ENCODE peak calls at places on chromosomes 3 and 15, in ten cellular contexts. X is non-pigmented ciliary epithelial cell; O is mesothelial cell of epicardium; S is GM23248; P is SK-N-DZ; M is Right ventricle myocardium superior; Y is amniotic stem cell; G is stimulated activated CD4-positive, alpha-beta T cell treated with anti-CD3 and anti-CD28 coated beads, Interleukin-1b, Interleukin-23, amount 100 ng/mL, for 24 hours; E is retinal pigment epithelial cell; Q is erythroblast. J is an unnamed sample.
A peak's percentile ranks its signal among the peaks of the same experiment; 100 is the strongest.

GRCh38 chr3:72657666-72658065 is 190.6 kb downstream of the SHQ1 start:
- DNase-seq in X (no peak), O (no peak), S (no peak), P (no peak), M (no peak), Y (no peak), G (peak; percentile 35), E (peak; percentile 12), Q (no peak), J (no peak)

GRCh38 chr3:30681276-30682211 is 75.1 kb downstream of the TGFBR2 start:
- DNase-seq in X (no peak), O (no peak), S (peak; percentile 60), P (no peak), M (peak; percentile 71), Y (no peak), G (no peak), E (no peak), Q (no peak), J (no peak)

GRCh38 chr3:126028096-126028495 is 55.8 kb downstream of the SLC41A3 start:
- DNase-seq in X (no peak), O (no peak), S (no peak), P (no peak), M (no peak), Y (no peak), G (no peak), E (no peak), Q (no peak), J (no peak)

GRCh38 chr15:79140846-79141570 is 50.4 kb upstream of the RASGRF1 start:
- DNase-seq in X (no peak), O (no peak), S (no peak), P (no peak), M (no peak), Y (no peak), G (no peak), E (peak; percentile 31), Q (no peak), J (no peak)

GRCh38 chr3:73719413-73719831 is 94.7 kb upstream of the PDZRN3 start:
- DNase-seq in X (no peak), O (no peak), S (peak; percentile 52), P (no peak), M (no peak), Y (no peak), G (no peak), E (no peak), Q (no peak), J (no peak)

GRCh38 chr3:66039590-66039887 is 821 bp upstream of the MAGI1 start:
- DNase-seq in X (no peak), O (no peak), S (peak; percentile 85), P (peak; percentile 27), M (peak; percentile 65), Y (peak; percentile 29), G (no peak), E (no peak), Q (peak; percentile 10), J (no peak)

GRCh38 chr3:43855674-43856299 is 165.0 kb downstream of the ABHD5 start:
- DNase-seq in X (no peak), O (no peak), S (peak; percentile 79), P (peak; percentile 41), M (peak; percentile 54), Y (peak; percentile 26), G (peak; percentile 29), E (no peak), Q (peak; percentile 66), J (no peak)

GRCh38 chr15:93141373-93141790 is 52.4 kb upstream of the RGMA start:
- DNase-seq in X (no peak), O (no peak), S (no peak), P (no peak), M (no peak), Y (no peak), G (no peak), E (no peak), Q (no peak), J (no peak)

GRCh38 chr3:180913582-180914404 is 1.3 kb downstream of the FXR1 start:
- DNase-seq in X (no peak), O (no peak), S (peak; percentile 41), P (peak; percentile 4), M (no peak), Y (no peak), G (no peak), E (peak; percentile 23), Q (peak; percentile 32), J (no peak)

GRCh38 chr3:107987036-107987557 is 103.7 kb downstream of the CD47 start:
- DNase-seq in X (peak; percentile 94), O (peak; percentile 31), S (peak; percentile 96), P (peak; percentile 95), M (peak; percentile 77), Y (peak; percentile 91), G (no peak), E (peak; percentile 91), Q (no peak), J (no peak)

J was measured in cerebellar nuclear complex.